ENCODE peak calls at places on chromosomes 16 and 17, in eight cellular contexts. C is brain microvascular endothelial cell; R is CD4-positive, CD25-positive, alpha-beta regulatory T cell; A is GM23248; Y is effector memory CD4-positive, alpha-beta T cell; O is Panc1; J is esophagus squamous epithelium; Z is lower lobe of right lung. B is an unnamed sample. For H3K27me3, the result is how much of the 10 kb centered on the place peaks cover.

GRCh38 chr17:41553176-41553575 is 18.7 kb downstream of the KRT9 start:
- DNase-seq in Z (no peak), O (no peak), Y (no peak), J (no peak), A (peak), R (no peak), C (no peak), B (no peak)

GRCh38 chr16:85553436-85554113 is 59.5 kb upstream of the GSE1 start:
- DNase-seq in C (no peak), R (no peak), O (no peak), J (no peak), A (peak), Z (peak), Y (peak), B (no peak)

GRCh38 chr16:8590161-8590688 is at the start of gene TMEM114:
- DNase-seq in C (no peak), R (no peak), J (no peak), A (no peak), Y (no peak), O (no peak), Z (no peak), B (no peak)

GRCh38 chr17:56028837-56029236 is 124.4 kb upstream of the ANKFN1 start:
- DNase-seq in Y (no peak), J (no peak), O (no peak), A (no peak), Z (no peak), R (no peak), C (no peak), B (no peak)

GRCh38 chr17:27545562-27546229 is 85.3 kb upstream of the LGALS9 start:
- DNase-seq in Z (no peak), J (no peak), R (no peak), C (no peak), A (no peak), Y (no peak), O (no peak), B (no peak)

GRCh38 chr17:14091367-14091766 is 22.1 kb downstream of the COX10 start:
- DNase-seq in A (peak), O (no peak), Z (no peak), J (no peak), R (no peak), C (no peak), Y (no peak), B (no peak)

GRCh38 chr16:69302301-69302700 is 8.8 kb upstream of the VPS4A start:
- DNase-seq in A (no peak), Z (no peak), R (no peak), Y (no peak), J (no peak), O (no peak), C (no peak), B (no peak)

GRCh38 chr17:35057332-35057915 is 6.1 kb downstream of the RFFL start:
- DNase-seq in Z (no peak), A (no peak), C (no peak), R (no peak), Y (no peak), J (no peak), O (no peak), B (no peak)

GRCh38 chr17:51636291-51636690 is 375.9 kb downstream of the UTP18 start:
- DNase-seq in C (no peak), J (no peak), Z (no peak), A (no peak), R (no peak), Y (no peak), O (no peak), B (no peak)

GRCh38 chr16:27703121-27703520 is 153.2 kb downstream of the KATNIP start:
- DNase-seq in A (no peak), O (no peak), C (no peak), Y (no peak), J (no peak), R (no peak), Z (no peak), B (no peak)

GRCh38 chr17:28973414-28973813 is 22.1 kb upstream of the PHF12 start:
- DNase-seq in R (no peak), C (peak), Y (no peak), A (peak), O (no peak), J (no peak), Z (peak), B (no peak)

GRCh38 chr17:73901661-73902415 is 257.6 kb upstream of the SDK2 start:
- DNase-seq in C (no peak), Z (peak), A (peak), J (no peak), R (no peak), O (no peak), Y (no peak), B (no peak)

GRCh38 chr16:77335652-77336234 is 99.1 kb downstream of the ADAMTS18 start:
- DNase-seq in Y (no peak), R (no peak), A (no peak), O (no peak), C (no peak), J (no peak), Z (no peak), B (no peak)

GRCh38 chr16:27529962-27530361 is 19.8 kb downstream of the GTF3C1 start:
- DNase-seq in J (no peak), R (no peak), Y (no peak), A (peak), Z (no peak), C (peak), O (no peak), B (no peak)

GRCh38 chr17:376936-377863 is 24.6 kb upstream of the RPH3AL start:
- DNase-seq in Y (no peak), Z (no peak), O (no peak), A (peak), J (no peak), C (no peak), R (no peak), B (no peak)

GRCh38 chr16:50463581-50464324 is 84.4 kb upstream of the NKD1 start:
- DNase-seq in Z (no peak), A (no peak), C (no peak), R (no peak), J (no peak), Y (no peak), O (no peak), B (peak)

GRCh38 chr17:28317965-28318758 is 838 bp upstream of the TMEM97 start:
- DNase-seq in J (no peak), Z (no peak), A (peak), O (no peak), C (no peak), Y (no peak), R (no peak), B (peak)

GRCh38 chr17:73088561-73088960 is 3.9 kb downstream of the SLC39A11 start:
- DNase-seq in Y (no peak), J (no peak), A (no peak), C (no peak), Z (peak), R (no peak), O (no peak), B (no peak)

GRCh38 chr16:81703177-81704155 is 75.6 kb upstream of the PLCG2 start:
- DNase-seq in J (no peak), R (no peak), O (no peak), C (peak), A (peak), Z (peak), Y (no peak), B (no peak)

GRCh38 chr16:69936252-69936651 is 14.9 kb upstream of the CLEC18A start:
- DNase-seq in Y (no peak), A (no peak), C (no peak), R (no peak), J (no peak), Z (no peak), O (no peak), B (no peak)

GRCh38 chr17:48569676-48570324 is 8.3 kb downstream of the HOXB4 start:
- DNase-seq in Z (no peak), O (no peak), J (no peak), Y (no peak), C (no peak), R (no peak), A (no peak), B (no peak)

GRCh38 chr16:66469291-66469931 is 42.3 kb downstream of the BEAN1 start:
- DNase-seq in A (no peak), Z (no peak), R (no peak), O (no peak), J (no peak), C (no peak), Y (no peak), B (no peak)

GRCh38 chr16:11059588-11059987 is 115.2 kb downstream of the CLEC16A start:
- DNase-seq in Z (no peak), O (no peak), R (no peak), Y (no peak), A (no peak), J (no peak), C (no peak), B (no peak)

GRCh38 chr16:78744099-78744498 is 644.6 kb downstream of the WWOX start:
- DNase-seq in R (no peak), Y (no peak), C (no peak), O (no peak), Z (no peak), J (no peak), A (no peak), B (no peak)

DNA sequence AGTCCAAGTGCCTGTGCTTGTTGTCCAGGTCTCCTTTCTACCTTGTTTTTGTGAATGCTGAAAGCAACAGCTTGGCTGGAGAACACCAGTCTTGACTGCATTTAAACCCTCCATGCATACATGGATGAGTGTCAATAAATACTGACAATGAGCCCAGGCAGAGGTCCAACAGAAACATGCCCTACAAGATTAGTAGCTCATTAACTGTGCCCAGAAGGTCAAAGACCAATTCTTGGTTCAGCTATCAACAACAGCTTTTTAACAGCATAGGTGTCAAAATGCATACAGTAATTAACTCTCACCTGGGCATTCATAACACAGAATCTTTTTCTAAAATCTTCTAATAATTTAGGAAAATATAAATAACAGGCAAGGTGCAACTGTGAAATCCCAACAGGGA is 63.2 kb downstream of the N4BP1 start:
- DNase-seq in J (no peak), R (no peak), Z (no peak), Y (no peak), C (no peak), O (no peak), A (no peak), B (no peak)
- H3K27me3 ChIP-seq in J (under half), R (under half), Z (under half), Y (under half), C (under half), O (under half), A (under half), B (under half)

GRCh38 chr16:86565644-86566511 is 751 bp upstream of the FOXC2 start:
- DNase-seq in A (no peak), C (no peak), O (no peak), Y (no peak), J (no peak), R (no peak), Z (no peak), B (no peak)
- H3K27me3 ChIP-seq in A (under half), C (under half), O (under half), Y (half or more), J (under half), R (under half), Z (half or more), B (under half)

GRCh38 chr17:7380855-7381683 is at the start of gene TNK1:
- DNase-seq in R (no peak), C (no peak), Z (peak), Y (no peak), O (no peak), J (no peak), A (peak), B (no peak)
- H3K27me3 ChIP-seq in R (under half), C (under half), Z (under half), Y (under half), O (under half), J (under half), A (under half), B (under half)

GRCh38 chr17:49969134-49969759 is at the start of gene DLX4:
- DNase-seq in C (no peak), A (peak), Z (no peak), Y (no peak), R (no peak), O (no peak), J (no peak), B (no peak)

GRCh38 chr17:49966767-49967166 is 2.2 kb upstream of the DLX4 start:
- DNase-seq in C (no peak), Z (no peak), Y (no peak), O (no peak), A (no peak), R (no peak), J (no peak), B (no peak)

GRCh38 chr17:49968380-49969133 is 433 bp upstream of the DLX4 start:
- DNase-seq in A (peak), O (no peak), J (no peak), Z (peak), R (peak), C (peak), Y (peak), B (no peak)

GRCh38 chr17:49967205-49967604 is 1.8 kb upstream of the DLX4 start:
- DNase-seq in Z (no peak), J (no peak), C (no peak), O (no peak), Y (no peak), A (no peak), R (no peak), B (no peak)

DNA sequence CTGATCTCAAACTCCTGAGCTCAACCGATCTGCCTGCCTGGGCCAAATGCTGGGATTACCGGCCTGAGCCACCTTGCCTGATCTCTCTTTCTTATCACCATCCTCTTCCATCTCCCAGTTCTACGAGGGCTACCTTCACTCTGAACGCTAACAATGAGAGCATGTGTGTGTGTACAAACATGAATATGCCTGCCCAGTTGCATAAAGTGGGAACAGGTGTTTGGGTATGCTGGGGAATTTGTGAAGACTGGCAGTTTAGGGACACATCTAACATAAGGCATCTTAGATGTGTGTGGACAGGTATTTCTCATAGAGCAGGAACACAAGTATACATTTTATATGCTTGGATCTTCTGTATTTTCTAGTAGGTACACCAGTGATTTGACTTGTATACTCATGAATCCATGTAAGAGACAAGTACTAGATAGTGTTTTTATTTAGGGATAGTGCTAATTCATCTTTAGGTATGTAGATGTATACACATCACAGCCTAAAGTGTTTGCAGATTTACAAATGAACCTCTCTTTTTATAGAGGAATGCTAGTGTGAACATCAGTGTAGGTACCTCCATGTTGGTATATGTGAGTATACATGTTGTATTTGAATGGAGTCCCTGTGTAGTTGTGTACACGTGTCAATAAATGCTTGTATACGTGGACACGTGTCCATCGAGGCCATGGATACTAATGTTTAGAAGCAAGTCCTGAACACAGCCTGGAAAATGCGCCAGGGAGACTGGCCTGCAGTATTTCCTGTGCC is 1.2 kb upstream of the DLX4 start:
- DNase-seq in Z (no peak), A (no peak), R (no peak), J (no peak), C (no peak), O (no peak), Y (no peak), B (no peak)
- H3K27me3 ChIP-seq in Z (half or more), A (half or more), R (under half), J (under half), C (half or more), O (under half), Y (half or more), B (under half)

GRCh38 chr16:3074860-3075545 is 9.6 kb downstream of the IL32 start:
- DNase-seq in J (no peak), A (no peak), O (no peak), C (no peak), Y (peak), Z (no peak), R (peak), B (peak)
- H3K27me3 ChIP-seq in J (under half), A (under half), O (under half), C (under half), Y (under half), Z (under half), R (under half), B (under half)

GRCh38 chr17:82372063-82372590 is 562 bp downstream of the UTS2R start:
- DNase-seq in Z (peak), Y (no peak), C (no peak), O (no peak), A (no peak), J (no peak), R (no peak), B (no peak)

GRCh38 chr17:82370471-82371332 is 863 bp upstream of the UTS2R start:
- DNase-seq in O (no peak), Z (peak), C (no peak), Y (no peak), R (no peak), J (no peak), A (peak), B (no peak)

GRCh38 chr17:82372591-82373452 is 1.3 kb downstream of the UTS2R start:
- DNase-seq in O (no peak), R (no peak), C (no peak), J (no peak), A (no peak), Y (no peak), Z (peak), B (no peak)

GRCh38 chr17:82369211-82369610 is 2.4 kb upstream of the UTS2R start:
- DNase-seq in A (no peak), Z (no peak), C (no peak), Y (no peak), O (no peak), J (no peak), R (no peak), B (no peak)

DNA sequence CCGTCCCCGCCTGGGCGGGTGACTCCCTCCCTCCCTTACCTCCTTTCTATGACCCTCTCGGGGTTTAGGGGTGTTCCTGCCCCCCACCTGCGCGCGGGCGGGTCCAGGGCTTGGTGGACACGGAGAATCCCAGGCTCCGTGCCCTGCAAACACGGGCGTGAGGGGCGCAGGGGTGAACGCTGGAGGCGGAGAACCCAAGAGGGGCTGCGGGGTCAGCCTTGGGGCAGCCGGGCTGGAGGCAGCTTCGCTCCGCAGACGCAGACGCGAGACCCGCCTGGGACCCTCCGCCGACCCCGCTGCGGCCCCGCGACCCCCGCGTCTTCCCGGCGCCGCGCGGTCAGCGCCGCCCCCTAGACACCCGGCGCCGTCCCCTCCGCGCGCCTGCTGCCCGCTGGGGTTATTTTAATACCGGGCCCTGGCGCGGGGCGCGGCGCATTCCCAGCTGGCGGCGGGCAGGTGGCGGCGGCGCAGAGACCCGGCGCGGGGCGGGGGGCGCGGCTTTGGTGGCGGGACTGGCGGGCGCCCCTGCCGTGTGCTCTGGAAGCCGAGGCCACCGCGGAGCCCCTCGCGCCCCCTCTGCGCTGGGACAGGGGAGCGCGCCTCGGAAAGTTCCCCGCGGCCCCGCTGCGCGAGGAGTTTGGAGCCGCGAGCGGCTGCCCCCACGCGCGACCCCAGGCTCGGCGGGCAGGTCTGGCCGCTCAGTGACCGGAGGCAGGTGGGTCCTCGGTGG is at the start of gene UTS2R:
- DNase-seq in Y (no peak), O (no peak), R (no peak), Z (peak), A (no peak), C (no peak), J (no peak), B (no peak)
- H3K27me3 ChIP-seq in Y (under half), O (under half), R (under half), Z (half or more), A (under half), C (half or more), J (under half), B (under half)

GRCh38 chr17:45908460-45908859 is 14.1 kb downstream of the MAPT start:
- DNase-seq in A (no peak), J (no peak), O (no peak), C (no peak), R (no peak), Z (no peak), Y (no peak), B (no peak)
- H3K27me3 ChIP-seq in A (under half), J (under half), O (under half), C (under half), R (under half), Z (under half), Y (under half), B (under half)

B was measured in Karpas-422.